ENCODE peak calls at places on chromosomes 3 and 15, in nine cellular contexts. One of them, this sample, is unnamed.

GRCh38 chr3:47634996-47635395 is 56.3 kb upstream of the CSPG5 start:
- DNase-seq in naive thymus-derived CD4-positive, alpha-beta T cell: no peak
- DNase-seq in GM23338: no peak
- DNase-seq in tibial artery: no peak
- DNase-seq in heart left ventricle: no peak
- DNase-seq in tibial nerve: no peak
- DNase-seq in K562: no peak
- DNase-seq in IMR-90: no peak
- DNase-seq in psoas muscle: no peak
- DNase-seq in this sample: peak

GRCh38 chr3:187136936-187137335 is 2.4 kb downstream of the RPL39L start:
- DNase-seq in naive thymus-derived CD4-positive, alpha-beta T cell: no peak
- DNase-seq in GM23338: no peak
- DNase-seq in tibial artery: no peak
- DNase-seq in heart left ventricle: no peak
- DNase-seq in tibial nerve: no peak
- DNase-seq in K562: no peak
- DNase-seq in IMR-90: peak
- DNase-seq in psoas muscle: no peak
- DNase-seq in this sample: no peak

GRCh38 chr3:155153242-155154186 is 73.4 kb downstream of the MME start:
- DNase-seq in naive thymus-derived CD4-positive, alpha-beta T cell: no peak
- DNase-seq in GM23338: no peak
- DNase-seq in tibial artery: no peak
- DNase-seq in heart left ventricle: no peak
- DNase-seq in tibial nerve: no peak
- DNase-seq in K562: no peak
- DNase-seq in IMR-90: no peak
- DNase-seq in psoas muscle: no peak
- DNase-seq in this sample: no peak

GRCh38 chr3:152595975-152596832 is 238.7 kb upstream of the P2RY1 start:
- DNase-seq in naive thymus-derived CD4-positive, alpha-beta T cell: no peak
- DNase-seq in GM23338: no peak
- DNase-seq in tibial artery: peak
- DNase-seq in heart left ventricle: peak
- DNase-seq in tibial nerve: peak
- DNase-seq in K562: peak
- DNase-seq in IMR-90: peak
- DNase-seq in psoas muscle: peak
- DNase-seq in this sample: peak

GRCh38 chr3:57749542-57749941 is 6.6 kb upstream of the SLMAP start:
- DNase-seq in naive thymus-derived CD4-positive, alpha-beta T cell: no peak
- DNase-seq in GM23338: no peak
- DNase-seq in tibial artery: no peak
- DNase-seq in heart left ventricle: no peak
- DNase-seq in tibial nerve: no peak
- DNase-seq in K562: no peak
- DNase-seq in IMR-90: no peak
- DNase-seq in psoas muscle: no peak
- DNase-seq in this sample: no peak

GRCh38 chr3:102530443-102531195 is 95.8 kb downstream of the ZPLD1 start:
- DNase-seq in naive thymus-derived CD4-positive, alpha-beta T cell: no peak
- DNase-seq in GM23338: no peak
- DNase-seq in tibial artery: no peak
- DNase-seq in heart left ventricle: no peak
- DNase-seq in tibial nerve: no peak
- DNase-seq in K562: no peak
- DNase-seq in IMR-90: peak
- DNase-seq in psoas muscle: no peak
- DNase-seq in this sample: no peak

GRCh38 chr3:2659896-2660295 is 450.3 kb downstream of the IL5RA start:
- DNase-seq in naive thymus-derived CD4-positive, alpha-beta T cell: no peak
- DNase-seq in GM23338: no peak
- DNase-seq in tibial artery: no peak
- DNase-seq in heart left ventricle: no peak
- DNase-seq in tibial nerve: no peak
- DNase-seq in K562: no peak
- DNase-seq in IMR-90: peak
- DNase-seq in psoas muscle: no peak
- DNase-seq in this sample: no peak

GRCh38 chr3:41317718-41318117 is 118.4 kb downstream of the CTNNB1 start:
- DNase-seq in naive thymus-derived CD4-positive, alpha-beta T cell: no peak
- DNase-seq in GM23338: no peak
- DNase-seq in tibial artery: no peak
- DNase-seq in heart left ventricle: no peak
- DNase-seq in tibial nerve: no peak
- DNase-seq in K562: no peak
- DNase-seq in IMR-90: peak
- DNase-seq in psoas muscle: no peak
- DNase-seq in this sample: no peak

GRCh38 chr3:30659270-30660127 is 53.1 kb downstream of the TGFBR2 start:
- DNase-seq in naive thymus-derived CD4-positive, alpha-beta T cell: no peak
- DNase-seq in GM23338: no peak
- DNase-seq in tibial artery: no peak
- DNase-seq in heart left ventricle: no peak
- DNase-seq in tibial nerve: no peak
- DNase-seq in K562: no peak
- DNase-seq in IMR-90: peak
- DNase-seq in psoas muscle: no peak
- DNase-seq in this sample: peak

GRCh38 chr3:46517016-46517770 is 19.4 kb downstream of the RTP3 start:
- DNase-seq in naive thymus-derived CD4-positive, alpha-beta T cell: no peak
- DNase-seq in GM23338: no peak
- DNase-seq in tibial artery: no peak
- DNase-seq in heart left ventricle: no peak
- DNase-seq in tibial nerve: no peak
- DNase-seq in K562: no peak
- DNase-seq in IMR-90: peak
- DNase-seq in psoas muscle: no peak
- DNase-seq in this sample: no peak

GRCh38 chr3:46575577-46576222 is 9.6 kb upstream of the LRRC2 start:
- DNase-seq in naive thymus-derived CD4-positive, alpha-beta T cell: no peak
- DNase-seq in GM23338: peak
- DNase-seq in tibial artery: no peak
- DNase-seq in heart left ventricle: no peak
- DNase-seq in tibial nerve: no peak
- DNase-seq in K562: no peak
- DNase-seq in IMR-90: no peak
- DNase-seq in psoas muscle: no peak
- DNase-seq in this sample: no peak

GRCh38 chr15:58398643-58399042 is 33.1 kb upstream of the LIPC start:
- DNase-seq in naive thymus-derived CD4-positive, alpha-beta T cell: no peak
- DNase-seq in GM23338: peak
- DNase-seq in tibial artery: no peak
- DNase-seq in heart left ventricle: no peak
- DNase-seq in tibial nerve: no peak
- DNase-seq in K562: no peak
- DNase-seq in IMR-90: no peak
- DNase-seq in psoas muscle: no peak
- DNase-seq in this sample: no peak

GRCh38 chr15:48331796-48332641 is 790 bp downstream of the DUT start:
- DNase-seq in naive thymus-derived CD4-positive, alpha-beta T cell: peak
- DNase-seq in GM23338: peak
- DNase-seq in tibial artery: peak
- DNase-seq in heart left ventricle: peak
- DNase-seq in tibial nerve: peak
- DNase-seq in K562: peak
- DNase-seq in IMR-90: peak
- DNase-seq in psoas muscle: peak
- DNase-seq in this sample: peak

GRCh38 chr15:91887921-91888373 is 34.4 kb downstream of the SLCO3A1 start:
- DNase-seq in naive thymus-derived CD4-positive, alpha-beta T cell: no peak
- DNase-seq in GM23338: no peak
- DNase-seq in tibial artery: no peak
- DNase-seq in heart left ventricle: no peak
- DNase-seq in tibial nerve: no peak
- DNase-seq in K562: no peak
- DNase-seq in IMR-90: no peak
- DNase-seq in psoas muscle: no peak
- DNase-seq in this sample: no peak

GRCh38 chr3:171542976-171543375 is 82.8 kb upstream of the TNIK start:
- DNase-seq in naive thymus-derived CD4-positive, alpha-beta T cell: no peak
- DNase-seq in GM23338: peak
- DNase-seq in tibial artery: no peak
- DNase-seq in heart left ventricle: no peak
- DNase-seq in tibial nerve: no peak
- DNase-seq in K562: no peak
- DNase-seq in IMR-90: no peak
- DNase-seq in psoas muscle: no peak
- DNase-seq in this sample: no peak

GRCh38 chr15:76866008-76866407 is 39.1 kb downstream of the SCAPER start:
- DNase-seq in naive thymus-derived CD4-positive, alpha-beta T cell: no peak
- DNase-seq in GM23338: no peak
- DNase-seq in tibial artery: no peak
- DNase-seq in heart left ventricle: peak
- DNase-seq in tibial nerve: no peak
- DNase-seq in K562: no peak
- DNase-seq in IMR-90: peak
- DNase-seq in psoas muscle: peak
- DNase-seq in this sample: no peak

DNA sequence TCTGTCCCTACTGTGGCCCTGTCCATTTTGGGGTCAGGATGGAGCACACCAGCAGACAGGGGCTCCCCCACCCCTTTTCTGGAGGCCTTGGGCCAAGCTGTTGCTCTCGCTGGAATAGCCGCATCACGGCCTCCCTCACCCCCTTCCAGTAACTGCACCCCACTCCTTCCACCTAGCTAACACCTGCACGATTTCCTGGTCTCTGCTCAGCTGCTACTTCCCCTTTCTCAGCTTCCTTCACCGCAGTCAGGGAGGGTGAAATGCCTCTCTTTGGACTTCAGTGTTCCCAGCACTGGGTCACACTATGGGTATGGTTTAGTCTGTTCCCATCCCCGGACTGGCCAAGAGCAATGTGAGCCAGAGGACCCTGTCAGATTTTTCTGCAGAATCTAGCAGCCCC is 400.2 kb downstream of the MCTP2 start:
- DNase-seq in naive thymus-derived CD4-positive, alpha-beta T cell: no peak
- DNase-seq in GM23338: no peak
- DNase-seq in tibial artery: no peak
- DNase-seq in heart left ventricle: no peak
- DNase-seq in tibial nerve: no peak
- DNase-seq in K562: no peak
- DNase-seq in IMR-90: no peak
- DNase-seq in psoas muscle: no peak
- DNase-seq in this sample: no peak
- H3K27ac ChIP-seq in naive thymus-derived CD4-positive, alpha-beta T cell: no peak
- H3K27ac ChIP-seq in GM23338: no peak
- H3K27ac ChIP-seq in tibial artery: no peak
- H3K27ac ChIP-seq in heart left ventricle: no peak
- H3K27ac ChIP-seq in tibial nerve: no peak
- H3K27ac ChIP-seq in K562: no peak
- H3K27ac ChIP-seq in IMR-90: no peak
- H3K27ac ChIP-seq in psoas muscle: no peak
- H3K27ac ChIP-seq in this sample: no peak

GRCh38 chr15:85004551-85004950 is 22.9 kb downstream of the PDE8A start:
- DNase-seq in naive thymus-derived CD4-positive, alpha-beta T cell: no peak
- DNase-seq in GM23338: no peak
- DNase-seq in tibial artery: no peak
- DNase-seq in heart left ventricle: no peak
- DNase-seq in tibial nerve: no peak
- DNase-seq in K562: no peak
- DNase-seq in IMR-90: no peak
- DNase-seq in psoas muscle: no peak
- DNase-seq in this sample: no peak

GRCh38 chr15:85000189-85000864 is 18.7 kb downstream of the PDE8A start:
- DNase-seq in naive thymus-derived CD4-positive, alpha-beta T cell: no peak
- DNase-seq in GM23338: no peak
- DNase-seq in tibial artery: no peak
- DNase-seq in heart left ventricle: no peak
- DNase-seq in tibial nerve: no peak
- DNase-seq in K562: no peak
- DNase-seq in IMR-90: peak
- DNase-seq in psoas muscle: no peak
- DNase-seq in this sample: no peak

GRCh38 chr15:85002517-85002916 is 20.9 kb downstream of the PDE8A start:
- DNase-seq in naive thymus-derived CD4-positive, alpha-beta T cell: no peak
- DNase-seq in GM23338: peak
- DNase-seq in tibial artery: no peak
- DNase-seq in heart left ventricle: no peak
- DNase-seq in tibial nerve: no peak
- DNase-seq in K562: no peak
- DNase-seq in IMR-90: no peak
- DNase-seq in psoas muscle: no peak
- DNase-seq in this sample: peak

GRCh38 chr15:85003593-85004312 is 22.1 kb downstream of the PDE8A start:
- DNase-seq in naive thymus-derived CD4-positive, alpha-beta T cell: no peak
- DNase-seq in GM23338: no peak
- DNase-seq in tibial artery: no peak
- DNase-seq in heart left ventricle: no peak
- DNase-seq in tibial nerve: no peak
- DNase-seq in K562: no peak
- DNase-seq in IMR-90: no peak
- DNase-seq in psoas muscle: no peak
- DNase-seq in this sample: no peak

GRCh38 chr15:85000937-85001336 is 19.3 kb downstream of the PDE8A start:
- DNase-seq in naive thymus-derived CD4-positive, alpha-beta T cell: no peak
- DNase-seq in GM23338: no peak
- DNase-seq in tibial artery: no peak
- DNase-seq in heart left ventricle: no peak
- DNase-seq in tibial nerve: no peak
- DNase-seq in K562: no peak
- DNase-seq in IMR-90: no peak
- DNase-seq in psoas muscle: no peak
- DNase-seq in this sample: no peak
- H3K27ac ChIP-seq in naive thymus-derived CD4-positive, alpha-beta T cell: no peak
- H3K27ac ChIP-seq in GM23338: no peak
- H3K27ac ChIP-seq in tibial artery: peak
- H3K27ac ChIP-seq in heart left ventricle: no peak
- H3K27ac ChIP-seq in tibial nerve: peak
- H3K27ac ChIP-seq in K562: peak
- H3K27ac ChIP-seq in IMR-90: no peak
- H3K27ac ChIP-seq in psoas muscle: no peak
- H3K27ac ChIP-seq in this sample: no peak

GRCh38 chr15:41945221-41945620 is 27.1 kb downstream of the EHD4 start:
- DNase-seq in naive thymus-derived CD4-positive, alpha-beta T cell: no peak
- DNase-seq in GM23338: no peak
- DNase-seq in tibial artery: no peak
- DNase-seq in heart left ventricle: no peak
- DNase-seq in tibial nerve: no peak
- DNase-seq in K562: no peak
- DNase-seq in IMR-90: no peak
- DNase-seq in psoas muscle: no peak
- DNase-seq in this sample: no peak
- H3K27ac ChIP-seq in naive thymus-derived CD4-positive, alpha-beta T cell: no peak
- H3K27ac ChIP-seq in GM23338: no peak
- H3K27ac ChIP-seq in tibial artery: peak
- H3K27ac ChIP-seq in heart left ventricle: peak
- H3K27ac ChIP-seq in tibial nerve: peak
- H3K27ac ChIP-seq in K562: no peak
- H3K27ac ChIP-seq in IMR-90: peak
- H3K27ac ChIP-seq in psoas muscle: no peak
- H3K27ac ChIP-seq in this sample: no peak

DNA sequence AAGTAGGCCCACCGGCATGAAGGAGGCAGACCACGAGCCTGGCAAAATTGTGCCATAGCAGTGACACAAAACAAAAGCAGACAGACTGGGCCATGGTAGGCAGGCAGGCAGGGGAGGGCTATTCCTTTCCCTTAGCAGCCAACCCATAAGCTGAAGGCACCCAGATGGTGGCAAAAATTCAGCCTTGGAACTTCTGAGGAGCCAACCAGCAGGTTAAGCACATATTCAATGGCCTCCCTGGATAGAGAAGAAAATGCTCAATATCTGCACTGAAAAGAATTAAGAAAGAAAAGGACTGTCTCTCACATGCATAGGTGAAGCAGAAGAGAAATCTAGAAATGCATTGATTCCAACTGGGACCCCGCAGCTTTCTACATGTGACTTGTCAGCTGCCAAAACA is 2.8 kb downstream of the PRICKLE2 start:
- DNase-seq in naive thymus-derived CD4-positive, alpha-beta T cell: no peak
- DNase-seq in GM23338: no peak
- DNase-seq in tibial artery: no peak
- DNase-seq in heart left ventricle: no peak
- DNase-seq in tibial nerve: no peak
- DNase-seq in K562: no peak
- DNase-seq in IMR-90: no peak
- DNase-seq in psoas muscle: no peak
- DNase-seq in this sample: no peak
- H3K27ac ChIP-seq in naive thymus-derived CD4-positive, alpha-beta T cell: no peak
- H3K27ac ChIP-seq in GM23338: no peak
- H3K27ac ChIP-seq in tibial artery: peak
- H3K27ac ChIP-seq in heart left ventricle: no peak
- H3K27ac ChIP-seq in tibial nerve: peak
- H3K27ac ChIP-seq in K562: no peak
- H3K27ac ChIP-seq in IMR-90: peak
- H3K27ac ChIP-seq in psoas muscle: no peak
- H3K27ac ChIP-seq in this sample: peak

This sample was measured in MM.1S.